ENCODE peak calls at places on chromosomes 5 and 9, in five cellular contexts. One of them, this sample, is unnamed.

GRCh38 chr5:106875591-106876297 is 795.0 kb downstream of the EFNA5 start:
- DNase-seq in breast epithelium: no peak
- DNase-seq in HL-60: peak
- DNase-seq in A673: peak
- DNase-seq in psoas muscle: no peak
- DNase-seq in this sample: no peak

GRCh38 chr5:138305797-138306196 is 25.8 kb downstream of the CDC25C start:
- DNase-seq in breast epithelium: peak
- DNase-seq in HL-60: peak
- DNase-seq in A673: peak
- DNase-seq in psoas muscle: peak
- DNase-seq in this sample: no peak

GRCh38 chr5:39231705-39232525 is 12.6 kb upstream of the FYB1 start:
- DNase-seq in breast epithelium: no peak
- DNase-seq in HL-60: no peak
- DNase-seq in A673: no peak
- DNase-seq in psoas muscle: no peak
- DNase-seq in this sample: no peak

GRCh38 chr9:88746029-88746743 is 211.2 kb downstream of the NXNL2 start:
- DNase-seq in breast epithelium: no peak
- DNase-seq in HL-60: no peak
- DNase-seq in A673: peak
- DNase-seq in psoas muscle: peak
- DNase-seq in this sample: no peak

GRCh38 chr5:57383093-57383861 is 99.3 kb downstream of the ACTBL2 start:
- DNase-seq in breast epithelium: no peak
- DNase-seq in HL-60: no peak
- DNase-seq in A673: peak
- DNase-seq in psoas muscle: no peak
- DNase-seq in this sample: no peak

GRCh38 chr5:83553000-83553486 is 81.5 kb downstream of the VCAN start:
- DNase-seq in breast epithelium: no peak
- DNase-seq in HL-60: no peak
- DNase-seq in A673: no peak
- DNase-seq in psoas muscle: peak
- DNase-seq in this sample: no peak

GRCh38 chr5:150710165-150710564 is 9.3 kb upstream of the RBM22 start:
- DNase-seq in breast epithelium: no peak
- DNase-seq in HL-60: no peak
- DNase-seq in A673: peak
- DNase-seq in psoas muscle: no peak
- DNase-seq in this sample: no peak

GRCh38 chr5:96692436-96692835 is 30.3 kb downstream of the CAST start:
- DNase-seq in breast epithelium: no peak
- DNase-seq in HL-60: peak
- DNase-seq in A673: no peak
- DNase-seq in psoas muscle: no peak
- DNase-seq in this sample: no peak

GRCh38 chr5:95029569-95030366 is 255.1 kb downstream of the MCTP1 start:
- DNase-seq in breast epithelium: no peak
- DNase-seq in HL-60: no peak
- DNase-seq in A673: no peak
- DNase-seq in psoas muscle: no peak
- DNase-seq in this sample: no peak

GRCh38 chr5:24832021-24832420 is 187.2 kb upstream of the CDH10 start:
- DNase-seq in breast epithelium: no peak
- DNase-seq in HL-60: no peak
- DNase-seq in A673: no peak
- DNase-seq in psoas muscle: no peak
- DNase-seq in this sample: no peak

GRCh38 chr5:174606153-174606552 is 118.2 kb upstream of the MSX2 start:
- DNase-seq in breast epithelium: no peak
- DNase-seq in HL-60: no peak
- DNase-seq in A673: no peak
- DNase-seq in psoas muscle: no peak
- DNase-seq in this sample: no peak

GRCh38 chr5:36177154-36177553 is 25.2 kb downstream of the SKP2 start:
- DNase-seq in breast epithelium: no peak
- DNase-seq in HL-60: no peak
- DNase-seq in A673: no peak
- DNase-seq in psoas muscle: no peak
- DNase-seq in this sample: no peak

GRCh38 chr5:38745836-38746732 is 99.7 kb upstream of the OSMR start:
- DNase-seq in breast epithelium: no peak
- DNase-seq in HL-60: no peak
- DNase-seq in A673: no peak
- DNase-seq in psoas muscle: no peak
- DNase-seq in this sample: no peak

GRCh38 chr9:613771-614347 is 227.6 kb upstream of the DMRT1 start:
- DNase-seq in breast epithelium: peak
- DNase-seq in HL-60: peak
- DNase-seq in A673: peak
- DNase-seq in psoas muscle: peak
- DNase-seq in this sample: no peak

GRCh38 chr5:90709323-90710148 is 150.9 kb downstream of the ADGRV1 start:
- DNase-seq in breast epithelium: no peak
- DNase-seq in HL-60: peak
- DNase-seq in A673: peak
- DNase-seq in psoas muscle: no peak
- DNase-seq in this sample: no peak

GRCh38 chr5:95620030-95620869 is at the start of gene GPR150:
- DNase-seq in breast epithelium: no peak
- DNase-seq in HL-60: peak
- DNase-seq in A673: peak
- DNase-seq in psoas muscle: peak
- DNase-seq in this sample: peak

GRCh38 chr5:151132959-151133358 is 24.6 kb downstream of the ANXA6 start:
- DNase-seq in breast epithelium: no peak
- DNase-seq in HL-60: peak
- DNase-seq in A673: no peak
- DNase-seq in psoas muscle: no peak
- DNase-seq in this sample: no peak

GRCh38 chr5:50853151-50853550 is 186.7 kb downstream of the PARP8 start:
- DNase-seq in breast epithelium: no peak
- DNase-seq in HL-60: peak
- DNase-seq in A673: no peak
- DNase-seq in psoas muscle: peak
- DNase-seq in this sample: no peak

GRCh38 chr5:150734579-150735384 is 24.0 kb downstream of the DCTN4 start:
- DNase-seq in breast epithelium: no peak
- DNase-seq in HL-60: peak
- DNase-seq in A673: peak
- DNase-seq in psoas muscle: peak
- DNase-seq in this sample: no peak

GRCh38 chr9:119289740-119290139 is 79.5 kb downstream of the BRINP1 start:
- DNase-seq in breast epithelium: no peak
- DNase-seq in HL-60: peak
- DNase-seq in A673: peak
- DNase-seq in psoas muscle: no peak
- DNase-seq in this sample: no peak

GRCh38 chr9:101585740-101586139 is 9.0 kb downstream of the PPP3R2 start:
- DNase-seq in breast epithelium: no peak
- DNase-seq in HL-60: peak
- DNase-seq in A673: no peak
- DNase-seq in psoas muscle: no peak
- DNase-seq in this sample: no peak

GRCh38 chr9:129402341-129402739 is 218.6 kb downstream of the C9orf50 start:
- DNase-seq in breast epithelium: no peak
- DNase-seq in HL-60: no peak
- DNase-seq in A673: no peak
- DNase-seq in psoas muscle: peak
- DNase-seq in this sample: no peak

GRCh38 chr5:1168751-1169607 is 32.4 kb upstream of the SLC6A19 start:
- DNase-seq in breast epithelium: no peak
- DNase-seq in HL-60: no peak
- DNase-seq in A673: no peak
- DNase-seq in psoas muscle: peak
- DNase-seq in this sample: no peak

GRCh38 chr5:1329111-1329579 is 15.8 kb downstream of the CLPTM1L start:
- DNase-seq in breast epithelium: peak
- DNase-seq in HL-60: no peak
- DNase-seq in A673: no peak
- DNase-seq in psoas muscle: no peak
- DNase-seq in this sample: no peak

GRCh38 chr5:123007771-123008170 is 28.8 kb downstream of the PPIC start:
- DNase-seq in breast epithelium: no peak
- DNase-seq in HL-60: no peak
- DNase-seq in A673: no peak
- DNase-seq in psoas muscle: no peak
- DNase-seq in this sample: no peak

GRCh38 chr5:63963080-63963735 is 963 bp upstream of the HTR1A start:
- DNase-seq in breast epithelium: no peak
- DNase-seq in HL-60: peak
- DNase-seq in A673: peak
- DNase-seq in psoas muscle: no peak
- DNase-seq in this sample: no peak
- H3K4me3 ChIP-seq in breast epithelium: no peak
- H3K4me3 ChIP-seq in HL-60: no peak
- H3K4me3 ChIP-seq in A673: no peak
- H3K4me3 ChIP-seq in psoas muscle: no peak
- H3K4me3 ChIP-seq in this sample: no peak

GRCh38 chr9:34990908-34991832 is 1.6 kb downstream of the DNAJB5 start:
- DNase-seq in breast epithelium: no peak
- DNase-seq in HL-60: no peak
- DNase-seq in A673: no peak
- DNase-seq in psoas muscle: peak
- DNase-seq in this sample: no peak
- H3K27ac ChIP-seq in breast epithelium: peak
- H3K27ac ChIP-seq in HL-60: no peak
- H3K27ac ChIP-seq in A673: peak
- H3K27ac ChIP-seq in psoas muscle: no peak
- H3K27ac ChIP-seq in this sample: no peak

GRCh38 chr9:100474082-100474949 is 1.4 kb downstream of the TMEFF1 start:
- DNase-seq in breast epithelium: no peak
- DNase-seq in HL-60: no peak
- DNase-seq in A673: peak
- DNase-seq in psoas muscle: no peak
- DNase-seq in this sample: no peak

GRCh38 chr9:100477221-100477620 is 4.3 kb downstream of the TMEFF1 start:
- DNase-seq in breast epithelium: no peak
- DNase-seq in HL-60: no peak
- DNase-seq in A673: no peak
- DNase-seq in psoas muscle: no peak
- DNase-seq in this sample: no peak

GRCh38 chr9:100473271-100474081 is 527 bp downstream of the TMEFF1 start:
- DNase-seq in breast epithelium: no peak
- DNase-seq in HL-60: peak
- DNase-seq in A673: peak
- DNase-seq in psoas muscle: peak
- DNase-seq in this sample: no peak

GRCh38 chr9:100472725-100473261 is at the start of gene TMEFF1:
- DNase-seq in breast epithelium: no peak
- DNase-seq in HL-60: peak
- DNase-seq in A673: peak
- DNase-seq in psoas muscle: peak
- DNase-seq in this sample: no peak

DNA sequence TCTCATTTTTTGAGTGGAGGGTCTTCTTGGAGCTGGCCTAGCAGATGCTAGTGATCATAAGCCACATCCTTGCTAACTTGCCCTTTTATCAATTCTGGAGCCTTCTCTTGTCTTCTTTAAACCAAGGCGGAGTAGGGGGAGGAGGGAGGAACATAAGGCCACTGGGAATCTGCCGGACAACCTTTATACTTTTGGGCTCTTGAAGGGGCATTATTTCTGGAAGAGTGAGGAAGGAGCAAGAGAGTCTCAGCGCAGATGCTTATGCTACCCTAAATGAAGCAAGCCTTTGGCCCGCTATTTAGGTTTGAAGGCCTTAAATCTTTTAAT is 2.0 kb downstream of the TMEFF1 start:
- DNase-seq in breast epithelium: no peak
- DNase-seq in HL-60: no peak
- DNase-seq in A673: no peak
- DNase-seq in psoas muscle: no peak
- DNase-seq in this sample: no peak
- H3K4me3 ChIP-seq in breast epithelium: no peak
- H3K4me3 ChIP-seq in HL-60: no peak
- H3K4me3 ChIP-seq in A673: peak
- H3K4me3 ChIP-seq in psoas muscle: no peak
- H3K4me3 ChIP-seq in this sample: no peak

GRCh38 chr9:125674981-125675973 is 31.7 kb downstream of the MAPKAP1 start:
- DNase-seq in breast epithelium: no peak
- DNase-seq in HL-60: no peak
- DNase-seq in A673: peak
- DNase-seq in psoas muscle: no peak
- DNase-seq in this sample: no peak
- H3K27ac ChIP-seq in breast epithelium: peak
- H3K27ac ChIP-seq in HL-60: no peak
- H3K27ac ChIP-seq in A673: no peak
- H3K27ac ChIP-seq in psoas muscle: peak
- H3K27ac ChIP-seq in this sample: no peak

DNA sequence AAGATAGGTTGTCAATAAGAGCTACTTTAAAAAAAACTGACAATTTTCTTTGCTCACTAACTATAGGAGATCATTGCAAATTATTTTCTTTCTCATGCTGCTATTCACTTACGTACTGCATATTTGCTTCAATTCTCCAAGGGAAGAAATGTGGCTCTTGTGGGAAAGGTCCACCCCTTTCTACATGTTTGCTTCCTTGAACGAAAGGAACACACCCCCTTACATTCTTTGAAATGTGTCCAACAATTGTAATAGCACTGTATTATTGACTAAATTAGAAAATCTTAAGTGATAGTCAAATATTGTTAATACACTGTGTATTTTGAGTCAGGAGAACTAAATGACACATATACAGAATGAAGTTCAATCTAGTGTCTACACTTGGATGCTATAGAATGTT is 5.2 kb downstream of the MEF2C start:
- DNase-seq in breast epithelium: no peak
- DNase-seq in HL-60: no peak
- DNase-seq in A673: no peak
- DNase-seq in psoas muscle: no peak
- DNase-seq in this sample: no peak
- H3K4me3 ChIP-seq in breast epithelium: no peak
- H3K4me3 ChIP-seq in HL-60: no peak
- H3K4me3 ChIP-seq in A673: no peak
- H3K4me3 ChIP-seq in psoas muscle: peak
- H3K4me3 ChIP-seq in this sample: no peak

DNA sequence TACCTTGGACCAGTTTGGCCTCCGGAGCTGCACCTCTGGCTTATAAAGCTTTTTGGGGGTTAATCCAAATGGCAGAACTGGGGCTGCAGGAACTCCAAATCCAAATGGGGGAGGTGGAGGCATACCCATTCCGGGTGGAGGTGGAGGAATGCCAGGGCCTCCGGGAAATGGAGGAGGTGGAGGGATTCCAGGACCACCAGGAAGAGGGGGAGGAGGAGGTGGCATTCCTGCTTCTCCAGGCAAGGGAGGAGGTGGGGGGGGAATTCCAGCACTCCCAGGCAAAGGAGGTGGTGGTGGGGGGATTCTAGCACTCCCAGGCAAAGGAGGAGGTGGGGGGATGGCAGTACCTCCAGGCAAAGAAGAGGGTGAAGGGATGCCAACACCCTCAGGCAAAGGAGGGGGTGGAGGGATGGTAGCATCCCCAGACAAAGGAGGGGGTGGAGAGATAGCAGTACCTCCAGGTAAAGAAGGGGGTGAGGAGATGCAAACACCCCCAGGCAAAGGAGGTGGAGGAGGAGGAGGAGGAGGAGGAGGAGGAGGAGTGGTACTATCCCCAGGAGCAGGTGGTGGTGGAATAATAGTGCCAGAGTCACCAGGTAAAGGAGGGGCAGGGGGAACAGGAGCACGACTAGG is 45.2 kb downstream of the DIAPH1 start:
- DNase-seq in breast epithelium: no peak
- DNase-seq in HL-60: no peak
- DNase-seq in A673: no peak
- DNase-seq in psoas muscle: no peak
- DNase-seq in this sample: no peak
- H3K27ac ChIP-seq in breast epithelium: no peak
- H3K27ac ChIP-seq in HL-60: no peak
- H3K27ac ChIP-seq in A673: no peak
- H3K27ac ChIP-seq in psoas muscle: no peak
- H3K27ac ChIP-seq in this sample: no peak